ENCODE peak calls at places on chromosomes 11 and 22, in eight cellular contexts. One of them, this sample, is unnamed.

GRCh38 chr11:19380375-19380774 is 139.6 kb upstream of the E2F8 start:
- DNase-seq in NB4: peak
- DNase-seq in dermis blood vessel endothelial cell: peak
- DNase-seq in bronchial epithelial cell: peak
- DNase-seq in GM23248: peak
- DNase-seq in nephron progenitor cell: no peak
- DNase-seq in NCI-H510A treated with DMSO at 0.1 percent for 48 hours: no peak
- DNase-seq in activated CD8-positive, alpha-beta memory T cell treated with anti-CD3 and anti-CD28 coated beads for 24 hours: no peak
- DNase-seq in this sample: no peak

GRCh38 chr11:2143652-2144548 is 4.7 kb upstream of the IGF2 start:
- DNase-seq in nephron progenitor cell: peak
- DNase-seq in NB4: no peak
- DNase-seq in NCI-H510A treated with DMSO at 0.1 percent for 48 hours: no peak
- DNase-seq in GM23248: no peak
- DNase-seq in activated CD8-positive, alpha-beta memory T cell treated with anti-CD3 and anti-CD28 coated beads for 24 hours: no peak
- DNase-seq in dermis blood vessel endothelial cell: no peak
- DNase-seq in bronchial epithelial cell: no peak
- DNase-seq in this sample: no peak

GRCh38 chr11:132058211-132058772 is 687.9 kb downstream of the NTM start:
- DNase-seq in NCI-H510A treated with DMSO at 0.1 percent for 48 hours: no peak
- DNase-seq in NB4: peak
- DNase-seq in activated CD8-positive, alpha-beta memory T cell treated with anti-CD3 and anti-CD28 coated beads for 24 hours: no peak
- DNase-seq in GM23248: peak
- DNase-seq in dermis blood vessel endothelial cell: no peak
- DNase-seq in nephron progenitor cell: no peak
- DNase-seq in bronchial epithelial cell: peak
- DNase-seq in this sample: no peak

GRCh38 chr11:86495341-86495740 is 120.7 kb downstream of the CCDC81 start:
- DNase-seq in bronchial epithelial cell: no peak
- DNase-seq in NB4: no peak
- DNase-seq in GM23248: no peak
- DNase-seq in nephron progenitor cell: no peak
- DNase-seq in NCI-H510A treated with DMSO at 0.1 percent for 48 hours: no peak
- DNase-seq in dermis blood vessel endothelial cell: no peak
- DNase-seq in activated CD8-positive, alpha-beta memory T cell treated with anti-CD3 and anti-CD28 coated beads for 24 hours: no peak
- DNase-seq in this sample: no peak

GRCh38 chr22:50224071-50224470 is 20.8 kb downstream of the TUBGCP6 start:
- DNase-seq in activated CD8-positive, alpha-beta memory T cell treated with anti-CD3 and anti-CD28 coated beads for 24 hours: no peak
- DNase-seq in bronchial epithelial cell: no peak
- DNase-seq in NB4: no peak
- DNase-seq in GM23248: no peak
- DNase-seq in nephron progenitor cell: no peak
- DNase-seq in NCI-H510A treated with DMSO at 0.1 percent for 48 hours: no peak
- DNase-seq in dermis blood vessel endothelial cell: no peak
- DNase-seq in this sample: no peak

GRCh38 chr11:1880746-1881441 is 10.8 kb downstream of the PRR33 start:
- DNase-seq in GM23248: no peak
- DNase-seq in activated CD8-positive, alpha-beta memory T cell treated with anti-CD3 and anti-CD28 coated beads for 24 hours: peak
- DNase-seq in dermis blood vessel endothelial cell: no peak
- DNase-seq in NB4: peak
- DNase-seq in nephron progenitor cell: no peak
- DNase-seq in bronchial epithelial cell: no peak
- DNase-seq in NCI-H510A treated with DMSO at 0.1 percent for 48 hours: no peak
- DNase-seq in this sample: no peak

GRCh38 chr11:27697679-27698275 is 2.5 kb downstream of the BDNF start:
- DNase-seq in NB4: no peak
- DNase-seq in dermis blood vessel endothelial cell: no peak
- DNase-seq in bronchial epithelial cell: no peak
- DNase-seq in activated CD8-positive, alpha-beta memory T cell treated with anti-CD3 and anti-CD28 coated beads for 24 hours: no peak
- DNase-seq in nephron progenitor cell: no peak
- DNase-seq in NCI-H510A treated with DMSO at 0.1 percent for 48 hours: no peak
- DNase-seq in GM23248: peak
- DNase-seq in this sample: no peak

GRCh38 chr11:7512525-7513209 is 1.1 kb upstream of the PPFIBP2 start:
- DNase-seq in bronchial epithelial cell: no peak
- DNase-seq in activated CD8-positive, alpha-beta memory T cell treated with anti-CD3 and anti-CD28 coated beads for 24 hours: peak
- DNase-seq in GM23248: peak
- DNase-seq in NB4: peak
- DNase-seq in nephron progenitor cell: peak
- DNase-seq in NCI-H510A treated with DMSO at 0.1 percent for 48 hours: no peak
- DNase-seq in dermis blood vessel endothelial cell: no peak
- DNase-seq in this sample: peak

GRCh38 chr11:113991718-113992458 is 17.0 kb downstream of the HTR3A start:
- DNase-seq in NB4: no peak
- DNase-seq in activated CD8-positive, alpha-beta memory T cell treated with anti-CD3 and anti-CD28 coated beads for 24 hours: no peak
- DNase-seq in bronchial epithelial cell: no peak
- DNase-seq in GM23248: no peak
- DNase-seq in dermis blood vessel endothelial cell: no peak
- DNase-seq in nephron progenitor cell: no peak
- DNase-seq in NCI-H510A treated with DMSO at 0.1 percent for 48 hours: peak
- DNase-seq in this sample: no peak

GRCh38 chr11:456533-456932 is 6.5 kb downstream of the PTDSS2 start:
- DNase-seq in NB4: no peak
- DNase-seq in nephron progenitor cell: no peak
- DNase-seq in NCI-H510A treated with DMSO at 0.1 percent for 48 hours: no peak
- DNase-seq in dermis blood vessel endothelial cell: no peak
- DNase-seq in bronchial epithelial cell: no peak
- DNase-seq in GM23248: no peak
- DNase-seq in activated CD8-positive, alpha-beta memory T cell treated with anti-CD3 and anti-CD28 coated beads for 24 hours: peak
- DNase-seq in this sample: no peak

GRCh38 chr11:129967996-129968395 is 34.6 kb downstream of the PRDM10 start:
- DNase-seq in nephron progenitor cell: no peak
- DNase-seq in activated CD8-positive, alpha-beta memory T cell treated with anti-CD3 and anti-CD28 coated beads for 24 hours: no peak
- DNase-seq in NB4: no peak
- DNase-seq in dermis blood vessel endothelial cell: no peak
- DNase-seq in NCI-H510A treated with DMSO at 0.1 percent for 48 hours: no peak
- DNase-seq in GM23248: no peak
- DNase-seq in bronchial epithelial cell: no peak
- DNase-seq in this sample: no peak

GRCh38 chr11:22976146-22976545 is 115.9 kb upstream of the CCDC179 start:
- DNase-seq in activated CD8-positive, alpha-beta memory T cell treated with anti-CD3 and anti-CD28 coated beads for 24 hours: no peak
- DNase-seq in GM23248: peak
- DNase-seq in NB4: peak
- DNase-seq in nephron progenitor cell: no peak
- DNase-seq in bronchial epithelial cell: peak
- DNase-seq in NCI-H510A treated with DMSO at 0.1 percent for 48 hours: no peak
- DNase-seq in dermis blood vessel endothelial cell: no peak
- DNase-seq in this sample: no peak

GRCh38 chr22:42533638-42533977 is 14.0 kb upstream of the RRP7A start:
- DNase-seq in dermis blood vessel endothelial cell: no peak
- DNase-seq in activated CD8-positive, alpha-beta memory T cell treated with anti-CD3 and anti-CD28 coated beads for 24 hours: no peak
- DNase-seq in nephron progenitor cell: no peak
- DNase-seq in NB4: no peak
- DNase-seq in GM23248: no peak
- DNase-seq in bronchial epithelial cell: no peak
- DNase-seq in NCI-H510A treated with DMSO at 0.1 percent for 48 hours: no peak
- DNase-seq in this sample: no peak

GRCh38 chr11:77039491-77040400 is 5.5 kb downstream of the B3GNT6 start:
- DNase-seq in NCI-H510A treated with DMSO at 0.1 percent for 48 hours: peak
- DNase-seq in activated CD8-positive, alpha-beta memory T cell treated with anti-CD3 and anti-CD28 coated beads for 24 hours: no peak
- DNase-seq in dermis blood vessel endothelial cell: peak
- DNase-seq in nephron progenitor cell: peak
- DNase-seq in GM23248: peak
- DNase-seq in bronchial epithelial cell: no peak
- DNase-seq in NB4: no peak
- DNase-seq in this sample: no peak

GRCh38 chr22:25818541-25818940 is 76.6 kb downstream of the MYO18B start:
- DNase-seq in activated CD8-positive, alpha-beta memory T cell treated with anti-CD3 and anti-CD28 coated beads for 24 hours: no peak
- DNase-seq in NCI-H510A treated with DMSO at 0.1 percent for 48 hours: no peak
- DNase-seq in GM23248: no peak
- DNase-seq in bronchial epithelial cell: no peak
- DNase-seq in NB4: no peak
- DNase-seq in dermis blood vessel endothelial cell: no peak
- DNase-seq in nephron progenitor cell: no peak
- DNase-seq in this sample: no peak

GRCh38 chr11:2661173-2662023 is 38.4 kb downstream of the KCNQ1OT1 start:
- DNase-seq in NB4: no peak
- DNase-seq in dermis blood vessel endothelial cell: no peak
- DNase-seq in NCI-H510A treated with DMSO at 0.1 percent for 48 hours: no peak
- DNase-seq in nephron progenitor cell: no peak
- DNase-seq in bronchial epithelial cell: no peak
- DNase-seq in GM23248: no peak
- DNase-seq in activated CD8-positive, alpha-beta memory T cell treated with anti-CD3 and anti-CD28 coated beads for 24 hours: no peak
- DNase-seq in this sample: no peak

GRCh38 chr22:31036671-31037550 is 44.2 kb upstream of the SMTN start:
- DNase-seq in NCI-H510A treated with DMSO at 0.1 percent for 48 hours: no peak
- DNase-seq in nephron progenitor cell: no peak
- DNase-seq in activated CD8-positive, alpha-beta memory T cell treated with anti-CD3 and anti-CD28 coated beads for 24 hours: no peak
- DNase-seq in NB4: peak
- DNase-seq in bronchial epithelial cell: peak
- DNase-seq in GM23248: peak
- DNase-seq in dermis blood vessel endothelial cell: no peak
- DNase-seq in this sample: no peak

GRCh38 chr22:32868928-32869327 is 67.4 kb downstream of the TIMP3 start:
- DNase-seq in bronchial epithelial cell: no peak
- DNase-seq in NB4: peak
- DNase-seq in GM23248: peak
- DNase-seq in dermis blood vessel endothelial cell: no peak
- DNase-seq in activated CD8-positive, alpha-beta memory T cell treated with anti-CD3 and anti-CD28 coated beads for 24 hours: no peak
- DNase-seq in NCI-H510A treated with DMSO at 0.1 percent for 48 hours: no peak
- DNase-seq in nephron progenitor cell: no peak
- DNase-seq in this sample: no peak

GRCh38 chr11:105935791-105936190 is 86.2 kb downstream of the MSANTD4 start:
- DNase-seq in NB4: no peak
- DNase-seq in bronchial epithelial cell: peak
- DNase-seq in dermis blood vessel endothelial cell: peak
- DNase-seq in nephron progenitor cell: no peak
- DNase-seq in GM23248: no peak
- DNase-seq in NCI-H510A treated with DMSO at 0.1 percent for 48 hours: peak
- DNase-seq in activated CD8-positive, alpha-beta memory T cell treated with anti-CD3 and anti-CD28 coated beads for 24 hours: no peak
- DNase-seq in this sample: no peak

This sample was measured in OCI-LY7.